ENCODE peak calls at places on chromosome 2, in ten cellular contexts. I is activated CD4-positive, CD25-positive, alpha-beta regulatory T cell; B is T follicular helper cell; Y is fibroblast of lung; J is glutamatergic neuron; Z is stimulated activated CD4-positive, alpha-beta T cell treated with anti-CD3 and anti-CD28 coated beads, Interleukin-4, amount 100 ng/mL, for 24 hours; F is C1 segment of cervical spinal cord; T is A172; A is stimulated activated CD8-positive, alpha-beta memory T cell treated with anti-CD3 and anti-CD28 coated beads, Interleukin-7, amount 100 ng/mL, for 1 hour; O is NCI-H524. L is an unnamed sample.

GRCh38 chr2:241811209-241811951 is 2.4 kb downstream of the NEU4 start:
- DNase-seq in I (no peak), B (no peak), Y (no peak), J (no peak), Z (no peak), F (peak; percentile 69), T (no peak), A (no peak), O (no peak), L (no peak)

GRCh38 chr2:73746877-73747208 is 9.7 kb upstream of the TPRKB start:
- DNase-seq in I (no peak), B (no peak), Y (no peak), J (no peak), Z (no peak), F (no peak), T (no peak), A (no peak), O (no peak), L (no peak)

GRCh38 chr2:7045601-7046590 is 128.7 kb downstream of the RNF144A start:
- DNase-seq in I (no peak), B (no peak), Y (no peak), J (no peak), Z (no peak), F (no peak), T (no peak), A (no peak), O (no peak), L (no peak)

GRCh38 chr2:232438951-232439757 is 16.8 kb upstream of the ALPI start:
- DNase-seq in I (no peak), B (no peak), Y (peak; percentile 5), J (peak; percentile 59), Z (peak; percentile 51), F (peak; percentile 13), T (peak; percentile 27), A (peak; percentile 31), O (no peak), L (no peak)

GRCh38 chr2:73107211-73107926 is 5.4 kb downstream of the RAB11FIP5 start:
- DNase-seq in I (no peak), B (no peak), Y (peak; percentile 60), J (no peak), Z (no peak), F (no peak), T (peak; percentile 84), A (no peak), O (no peak), L (peak; percentile 25)

GRCh38 chr2:167729911-167730310 is 517.5 kb downstream of the STK39 start:
- DNase-seq in I (no peak), B (no peak), Y (no peak), J (no peak), Z (no peak), F (no peak), T (no peak), A (no peak), O (no peak), L (no peak)

GRCh38 chr2:129055829-129056228 is 737.2 kb upstream of the HS6ST1 start:
- DNase-seq in I (no peak), B (no peak), Y (no peak), J (peak; percentile 63), Z (no peak), F (no peak), T (no peak), A (no peak), O (no peak), L (no peak)

GRCh38 chr2:19046986-19047780 is 311.2 kb downstream of the OSR1 start:
- DNase-seq in I (no peak), B (no peak), Y (peak; percentile 59), J (no peak), Z (no peak), F (no peak), T (no peak), A (no peak), O (no peak), L (no peak)

GRCh38 chr2:63840081-63840784 is 1.5 kb upstream of the UGP2 start:
- DNase-seq in I (no peak), B (peak; percentile 12), Y (no peak), J (no peak), Z (no peak), F (no peak), T (no peak), A (no peak), O (no peak), L (no peak)

GRCh38 chr2:120436885-120437603 is 91.1 kb downstream of the INHBB start:
- DNase-seq in I (no peak), B (no peak), Y (peak; percentile 29), J (peak; percentile 46), Z (peak; percentile 14), F (no peak), T (peak; percentile 69), A (no peak), O (no peak), L (no peak)

GRCh38 chr2:127035212-127035611 is 71.7 kb downstream of the BIN1 start:
- DNase-seq in I (no peak), B (no peak), Y (no peak), J (no peak), Z (no peak), F (no peak), T (no peak), A (no peak), O (no peak), L (no peak)

GRCh38 chr2:14330884-14331283 is 301.6 kb upstream of the LRATD1 start:
- DNase-seq in I (no peak), B (no peak), Y (no peak), J (no peak), Z (no peak), F (no peak), T (no peak), A (no peak), O (no peak), L (no peak)

GRCh38 chr2:17182399-17182798 is 335.8 kb downstream of the RAD51AP2 start:
- DNase-seq in I (no peak), B (no peak), Y (no peak), J (no peak), Z (no peak), F (no peak), T (no peak), A (no peak), O (no peak), L (no peak)

GRCh38 chr2:231530099-231531085 is at the start of gene NMUR1:
- DNase-seq in I (peak; percentile 55), B (peak; percentile 46), Y (peak; percentile 10), J (peak; percentile 61), Z (peak; percentile 65), F (peak; percentile 20), T (no peak), A (peak; percentile 41), O (no peak), L (peak; percentile 74)

GRCh38 chr2:191797937-191798873 is 48.7 kb downstream of the CAVIN2 start:
- DNase-seq in I (no peak), B (no peak), Y (no peak), J (no peak), Z (no peak), F (no peak), T (no peak), A (no peak), O (no peak), L (no peak)